ENCODE peak calls at places on chromosome 18, in four cellular contexts. One of them, this sample, is unnamed.

GRCh38 chr18:22324191-22325131 is 93.3 kb downstream of the CTAGE1 start:
- DNase-seq in PC-9: no peak
- DNase-seq in lung: peak
- DNase-seq in RWPE1: no peak
- DNase-seq in this sample: no peak

GRCh38 chr18:33584845-33585775 is 7.1 kb downstream of the ASXL3 start:
- DNase-seq in PC-9: no peak
- DNase-seq in lung: no peak
- DNase-seq in RWPE1: peak
- DNase-seq in this sample: no peak

GRCh38 chr18:26057208-26057821 is 33.1 kb downstream of the SS18 start:
- DNase-seq in PC-9: no peak
- DNase-seq in lung: no peak
- DNase-seq in RWPE1: no peak
- DNase-seq in this sample: no peak

GRCh38 chr18:22194151-22194598 is 24.8 kb downstream of the GATA6 start:
- DNase-seq in PC-9: no peak
- DNase-seq in lung: no peak
- DNase-seq in RWPE1: no peak
- DNase-seq in this sample: no peak

GRCh38 chr18:62576277-62576676 is 53.5 kb downstream of the ZCCHC2 start:
- DNase-seq in PC-9: no peak
- DNase-seq in lung: no peak
- DNase-seq in RWPE1: no peak
- DNase-seq in this sample: no peak

GRCh38 chr18:24567199-24567598 is 106.8 kb downstream of the HRH4 start:
- DNase-seq in PC-9: no peak
- DNase-seq in lung: peak
- DNase-seq in RWPE1: peak
- DNase-seq in this sample: no peak

GRCh38 chr18:51537487-51537886 is 340.0 kb upstream of the MEX3C start:
- DNase-seq in PC-9: no peak
- DNase-seq in lung: no peak
- DNase-seq in RWPE1: peak
- DNase-seq in this sample: no peak

GRCh38 chr18:10488022-10488421 is 33.6 kb downstream of the APCDD1 start:
- DNase-seq in PC-9: no peak
- DNase-seq in lung: no peak
- DNase-seq in RWPE1: no peak
- DNase-seq in this sample: no peak

GRCh38 chr18:11689972-11690570 is 1.0 kb downstream of the GNAL start:
- DNase-seq in PC-9: no peak
- DNase-seq in lung: peak
- DNase-seq in RWPE1: no peak
- DNase-seq in this sample: no peak

GRCh38 chr18:77765468-77765867 is 515.8 kb downstream of the GALR1 start:
- DNase-seq in PC-9: no peak
- DNase-seq in lung: no peak
- DNase-seq in RWPE1: peak
- DNase-seq in this sample: no peak

GRCh38 chr18:49368161-49368875 is 92.1 kb downstream of the DYM start:
- DNase-seq in PC-9: no peak
- DNase-seq in lung: no peak
- DNase-seq in RWPE1: peak
- DNase-seq in this sample: no peak

GRCh38 chr18:22504665-22505064 is 87.0 kb upstream of the CTAGE1 start:
- DNase-seq in PC-9: peak
- DNase-seq in lung: no peak
- DNase-seq in RWPE1: peak
- DNase-seq in this sample: no peak

GRCh38 chr18:39796413-39796812 is 2158.6 kb upstream of the PIK3C3 start:
- DNase-seq in PC-9: no peak
- DNase-seq in lung: no peak
- DNase-seq in RWPE1: no peak
- DNase-seq in this sample: no peak

GRCh38 chr18:27278131-27278530 is 93.0 kb upstream of the CHST9 start:
- DNase-seq in PC-9: peak
- DNase-seq in lung: no peak
- DNase-seq in RWPE1: no peak
- DNase-seq in this sample: no peak

GRCh38 chr18:27250471-27250870 is 65.4 kb upstream of the CHST9 start:
- DNase-seq in PC-9: no peak
- DNase-seq in lung: no peak
- DNase-seq in RWPE1: no peak
- DNase-seq in this sample: no peak

GRCh38 chr18:69752737-69753380 is 194.8 kb downstream of the CD226 start:
- DNase-seq in PC-9: no peak
- DNase-seq in lung: no peak
- DNase-seq in RWPE1: no peak
- DNase-seq in this sample: no peak

GRCh38 chr18:1914489-1914888 is 656.8 kb downstream of the METTL4 start:
- DNase-seq in PC-9: peak
- DNase-seq in lung: no peak
- DNase-seq in RWPE1: peak
- DNase-seq in this sample: no peak
- TF ChIP-seq CTCF in PC-9: peak
- TF ChIP-seq CTCF in lung: no peak
- TF ChIP-seq CTCF in RWPE1: peak
- TF ChIP-seq CTCF in this sample: no peak

DNA sequence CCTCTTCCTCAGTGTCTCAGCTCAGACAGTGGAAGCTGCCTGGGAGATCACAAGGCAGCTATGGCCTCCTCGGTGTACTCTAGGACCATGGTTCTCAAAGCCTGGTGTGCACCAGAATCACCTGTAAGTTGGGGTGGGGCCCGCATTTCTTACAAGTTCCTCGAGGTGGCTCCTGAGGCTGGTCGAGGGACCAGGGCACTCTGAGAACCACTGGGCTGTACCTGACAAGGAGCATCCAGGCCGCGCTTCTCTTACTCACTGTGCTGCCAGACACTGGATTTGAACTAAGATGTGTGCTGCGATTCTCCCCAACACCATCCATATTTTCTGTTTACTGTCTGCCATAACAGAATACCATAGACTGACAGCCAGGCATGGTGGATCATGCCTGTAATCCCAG is 59.5 kb downstream of the DIPK1C start:
- DNase-seq in PC-9: no peak
- DNase-seq in lung: no peak
- DNase-seq in RWPE1: peak
- DNase-seq in this sample: no peak
- TF ChIP-seq CTCF in PC-9: no peak
- TF ChIP-seq CTCF in lung: no peak
- TF ChIP-seq CTCF in RWPE1: no peak
- TF ChIP-seq CTCF in this sample: no peak

GRCh38 chr18:59446012-59446411 is 86.9 kb upstream of the LMAN1 start:
- DNase-seq in PC-9: no peak
- DNase-seq in lung: no peak
- DNase-seq in RWPE1: no peak
- DNase-seq in this sample: no peak
- TF ChIP-seq CTCF in PC-9: no peak
- TF ChIP-seq CTCF in lung: no peak
- TF ChIP-seq CTCF in RWPE1: no peak
- TF ChIP-seq CTCF in this sample: peak

GRCh38 chr18:47772374-47773248 is 157.8 kb downstream of the SMAD2 start:
- DNase-seq in PC-9: peak
- DNase-seq in lung: peak
- DNase-seq in RWPE1: peak
- DNase-seq in this sample: no peak

GRCh38 chr18:47779381-47779780 is 151.1 kb downstream of the SMAD2 start:
- DNase-seq in PC-9: peak
- DNase-seq in lung: no peak
- DNase-seq in RWPE1: no peak
- DNase-seq in this sample: no peak

GRCh38 chr18:47777626-47778025 is 152.8 kb downstream of the SMAD2 start:
- DNase-seq in PC-9: no peak
- DNase-seq in lung: no peak
- DNase-seq in RWPE1: no peak
- DNase-seq in this sample: no peak

GRCh38 chr18:47773931-47774330 is 156.5 kb downstream of the SMAD2 start:
- DNase-seq in PC-9: no peak
- DNase-seq in lung: no peak
- DNase-seq in RWPE1: no peak
- DNase-seq in this sample: no peak

GRCh38 chr18:47775961-47776360 is 154.5 kb downstream of the SMAD2 start:
- DNase-seq in PC-9: no peak
- DNase-seq in lung: no peak
- DNase-seq in RWPE1: no peak
- DNase-seq in this sample: no peak
- TF ChIP-seq CTCF in PC-9: peak
- TF ChIP-seq CTCF in lung: no peak
- TF ChIP-seq CTCF in RWPE1: no peak
- TF ChIP-seq CTCF in this sample: no peak

GRCh38 chr18:68435581-68435980 is 279.3 kb downstream of the TMX3 start:
- DNase-seq in PC-9: no peak
- DNase-seq in lung: no peak
- DNase-seq in RWPE1: no peak
- DNase-seq in this sample: no peak
- TF ChIP-seq CTCF in PC-9: no peak
- TF ChIP-seq CTCF in lung: no peak
- TF ChIP-seq CTCF in RWPE1: no peak
- TF ChIP-seq CTCF in this sample: no peak

This sample was measured in osteocyte.